ENCODE peak calls at places on chromosomes 16 and 17, in five cellular contexts. O, F, D, I and X are unnamed samples.

GRCh38 chr17:14873996-14874395 is 391.1 kb downstream of the PMP22 start:
- DNase-seq in D (no peak), I (no peak), F (no peak), O (no peak), X (no peak)

GRCh38 chr17:18917506-18918032 is 34.4 kb upstream of the SLC5A10 start:
- DNase-seq in I (no peak), O (no peak), F (no peak), D (no peak), X (no peak)

GRCh38 chr17:4110152-4110551 is 32.7 kb downstream of the ZZEF1 start:
- DNase-seq in I (no peak), D (no peak), O (no peak), F (no peak), X (no peak)

GRCh38 chr17:289409-289808 is 63.2 kb downstream of the RPH3AL start:
- DNase-seq in I (no peak), D (no peak), F (peak; percentile 5), O (no peak), X (no peak)

GRCh38 chr16:10922328-10923145 is 19.7 kb downstream of the DEXI start:
- DNase-seq in O (no peak), D (peak; percentile 86), I (no peak), F (peak; percentile 97), X (no peak)

GRCh38 chr17:83186751-83187421 is 107.5 kb downstream of the METRNL start:
- DNase-seq in I (no peak), O (no peak), D (no peak), F (no peak), X (no peak)

GRCh38 chr17:61908292-61909037 is 19.3 kb downstream of the INTS2 start:
- DNase-seq in F (no peak), O (no peak), I (no peak), D (no peak), X (no peak)

GRCh38 chr17:42345396-42346078 is 42.7 kb downstream of the STAT3 start:
- DNase-seq in I (no peak), D (no peak), F (no peak), O (no peak), X (no peak)